ENCODE peak calls at places on chromosomes 3 and 15, in six cellular contexts. X is PC-9, J is neural progenitor cell, R is GM23338, A is MM.1S, L is PC-3. U is an unnamed sample. For H3F3A, the result is how much of the 10 kb centered on the place peaks cover.

GRCh38 chr3:5292512-5292911 is 105.0 kb downstream of the EDEM1 start:
- DNase-seq in X (no peak), J (no peak), L (no peak), R (no peak), A (no peak), U (no peak)

GRCh38 chr3:12994607-12995388 is 78.4 kb downstream of the IQSEC1 start:
- DNase-seq in J (peak), R (peak), L (peak), X (peak), A (peak), U (peak)

GRCh38 chr3:161560006-161560637 is 63.5 kb downstream of the OTOL1 start:
- DNase-seq in J (peak), R (peak), X (no peak), A (peak), L (peak), U (peak)

GRCh38 chr3:141386611-141387110 is 18.4 kb downstream of the ZBTB38 start:
- DNase-seq in A (peak), R (no peak), J (no peak), L (no peak), X (no peak), U (peak)

GRCh38 chr3:9349321-9350117 is 13.3 kb upstream of the THUMPD3 start:
- DNase-seq in J (peak), A (no peak), X (peak), R (no peak), L (peak), U (peak)

GRCh38 chr15:45121706-45122417 is 7.7 kb downstream of the DUOXA2 start:
- DNase-seq in L (peak), R (no peak), J (no peak), A (no peak), X (peak), U (peak)

GRCh38 chr3:49020335-49021212 is 1.3 kb upstream of the NDUFAF3 start:
- DNase-seq in J (peak), A (peak), R (peak), L (no peak), X (no peak), U (peak)

GRCh38 chr3:159964166-159964973 is 24.3 kb upstream of the IL12A start:
- DNase-seq in L (peak), R (no peak), J (no peak), X (peak), A (no peak), U (peak)

GRCh38 chr15:98560338-98560737 is 88.0 kb upstream of the IGF1R start:
- DNase-seq in J (no peak), X (no peak), A (no peak), R (no peak), L (no peak), U (no peak)

DNA sequence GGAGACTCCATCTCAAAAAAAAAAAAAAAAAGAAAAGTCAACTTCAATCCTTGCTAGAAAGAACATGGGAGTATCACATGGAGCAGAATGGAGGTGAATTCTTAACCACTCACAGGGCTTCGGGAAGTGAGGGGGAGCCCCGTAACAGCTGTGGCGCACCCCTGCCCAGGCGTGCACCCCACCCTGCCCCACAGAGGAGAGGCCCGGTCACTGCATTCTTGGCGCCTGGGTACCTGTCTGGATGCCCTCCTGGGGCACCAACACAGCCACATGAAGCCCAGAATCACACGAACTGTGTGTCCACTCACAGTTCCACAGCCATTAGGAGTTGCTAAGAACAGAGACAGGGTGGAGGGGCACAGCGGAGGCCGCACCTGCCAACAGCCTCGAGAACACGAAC is 51.8 kb downstream of the NIPA2 start:
- DNase-seq in J (no peak), X (no peak), A (no peak), L (no peak), R (no peak), U (no peak)
- TF ChIP-seq EZH2 in J (no peak), X (no peak), A (no peak), L (no peak), R (no peak), U (no peak)

GRCh38 chr3:70988111-70988510 is 595.4 kb downstream of the FOXP1 start:
- DNase-seq in X (no peak), L (no peak), J (no peak), R (no peak), A (no peak), U (peak)

GRCh38 chr3:70992131-70992530 is 591.4 kb downstream of the FOXP1 start:
- DNase-seq in A (no peak), X (no peak), R (no peak), J (no peak), L (no peak), U (no peak)

GRCh38 chr3:70990723-70991122 is 592.8 kb downstream of the FOXP1 start:
- DNase-seq in J (no peak), L (no peak), X (no peak), R (no peak), A (no peak), U (peak)

GRCh38 chr3:70989174-70989573 is 594.4 kb downstream of the FOXP1 start:
- DNase-seq in X (no peak), J (no peak), R (no peak), L (no peak), A (no peak), U (peak)

GRCh38 chr3:70990190-70990589 is 593.3 kb downstream of the FOXP1 start:
- DNase-seq in R (no peak), A (no peak), J (no peak), L (no peak), X (no peak), U (no peak)
- H3F3A ChIP-seq in R (under half), A (under half), J (under half), L (under half), X (under half), U (half or more)

GRCh38 chr15:48803877-48804276 is 7.0 kb downstream of the CEP152 start:
- DNase-seq in J (no peak), X (no peak), L (no peak), A (no peak), R (no peak), U (no peak)

GRCh38 chr15:48802867-48803266 is 8.0 kb downstream of the CEP152 start:
- DNase-seq in L (peak), J (no peak), A (no peak), X (no peak), R (no peak), U (peak)

GRCh38 chr15:48810414-48811324 is at the start of gene CEP152:
- DNase-seq in L (peak), A (peak), R (peak), J (peak), X (peak), U (peak)

GRCh38 chr15:48802257-48802656 is 8.6 kb downstream of the CEP152 start:
- DNase-seq in A (peak), R (no peak), X (no peak), L (no peak), J (no peak), U (no peak)

GRCh38 chr15:48806151-48806550 is 4.7 kb downstream of the CEP152 start:
- DNase-seq in A (no peak), X (no peak), R (peak), L (no peak), J (no peak), U (peak)
- TF ChIP-seq EZH2 in A (no peak), X (no peak), R (no peak), L (no peak), J (no peak), U (no peak)

DNA sequence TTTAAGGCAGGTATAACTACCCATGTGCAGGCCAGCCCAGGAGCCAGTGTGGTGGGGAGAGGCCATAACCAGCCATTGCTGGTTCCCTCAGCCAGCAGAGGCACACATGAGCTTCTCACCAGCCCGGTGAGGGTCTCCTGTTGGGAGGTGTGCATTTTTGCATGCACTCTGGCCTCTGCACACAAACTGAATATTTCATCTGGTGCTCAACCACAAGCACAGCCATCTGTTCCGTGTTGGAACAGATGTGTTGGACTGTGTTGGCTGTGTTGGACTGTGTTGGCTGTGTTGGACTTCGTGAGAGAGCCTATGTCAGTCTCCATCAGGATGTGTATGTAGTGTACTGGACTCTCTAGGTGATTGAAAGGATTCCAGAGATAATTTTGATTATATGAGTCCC is 67.2 kb downstream of the RPL39L start:
- DNase-seq in R (no peak), A (peak), X (no peak), L (no peak), J (no peak), U (no peak)
- H3F3A ChIP-seq in R (under half), A (under half), X (under half), L (under half), J (under half), U (under half)

DNA sequence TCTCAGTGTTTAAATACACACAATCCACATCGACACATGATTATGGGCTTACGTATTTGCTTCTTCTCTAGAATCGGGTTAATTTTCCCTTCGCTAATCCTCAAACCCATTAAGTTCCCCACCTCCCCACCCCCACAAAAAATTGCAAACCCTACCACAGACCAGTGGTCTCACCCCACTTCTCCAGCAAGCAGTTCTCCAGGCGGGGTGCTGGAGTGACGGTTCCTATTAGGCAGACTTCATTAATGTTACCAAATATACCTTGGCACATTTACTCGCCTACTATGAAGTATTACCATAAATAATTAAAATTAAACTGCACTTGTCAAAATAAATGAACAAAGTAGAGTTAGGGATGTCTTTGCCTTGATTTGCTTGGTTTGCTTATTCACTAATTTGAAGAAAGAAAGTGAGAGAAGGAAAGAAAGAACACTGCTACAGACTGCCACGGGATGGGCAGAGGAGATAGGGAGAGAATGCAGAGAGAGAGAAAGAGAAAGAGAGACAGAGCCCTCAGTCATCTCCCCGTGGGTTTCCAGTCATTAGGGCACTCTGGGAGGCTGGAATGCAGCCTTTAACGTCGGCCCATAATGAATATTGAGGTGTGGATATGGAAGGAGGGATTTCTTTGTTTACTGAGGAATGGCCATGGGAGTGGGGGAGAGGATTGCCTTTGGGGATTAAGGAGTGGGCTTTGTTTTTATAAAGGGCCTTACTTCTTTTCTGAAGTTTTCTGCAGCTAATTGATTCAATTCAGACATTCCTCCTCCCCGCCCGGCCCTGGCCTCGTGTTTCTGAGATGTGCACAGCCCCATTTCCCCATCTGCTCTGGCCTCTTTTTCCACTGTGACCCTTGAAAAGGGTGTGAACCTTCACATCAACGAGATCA is 39.7 kb upstream of the POLG start:
- DNase-seq in A (no peak), J (peak), R (peak), X (no peak), L (no peak), U (no peak)
- TF ChIP-seq EZH2 in A (no peak), J (peak), R (peak), X (no peak), L (no peak), U (no peak)